ENCODE peak calls at places on chromosomes 16 and 17, in six cellular contexts. One of them, this sample, is unnamed.

GRCh38 chr17:67602974-67603373 is 114.8 kb upstream of the NOL11 start:
- DNase-seq in T-cell: peak; percentile 32
- DNase-seq in cardiac fibroblast: peak; percentile 62
- DNase-seq in kidney: no peak
- DNase-seq in NCI-H1694: peak; percentile 52
- DNase-seq in RCC 7860: no peak
- DNase-seq in this sample: no peak

GRCh38 chr17:50638572-50638850 is 3.8 kb downstream of the ABCC3 start:
- DNase-seq in kidney: no peak
- DNase-seq in T-cell: no peak
- DNase-seq in cardiac fibroblast: peak; percentile 49
- DNase-seq in RCC 7860: no peak
- DNase-seq in NCI-H1694: no peak
- DNase-seq in this sample: no peak

GRCh38 chr17:79370126-79370525 is 240.7 kb downstream of the RBFOX3 start:
- DNase-seq in RCC 7860: no peak
- DNase-seq in NCI-H1694: no peak
- DNase-seq in kidney: no peak
- DNase-seq in cardiac fibroblast: no peak
- DNase-seq in T-cell: no peak
- DNase-seq in this sample: no peak

GRCh38 chr17:34025179-34025551 is 229.9 kb upstream of the CCL2 start:
- DNase-seq in T-cell: no peak
- DNase-seq in NCI-H1694: no peak
- DNase-seq in kidney: no peak
- DNase-seq in RCC 7860: no peak
- DNase-seq in cardiac fibroblast: no peak
- DNase-seq in this sample: no peak

GRCh38 chr16:80202831-80203230 is 338.0 kb upstream of the DYNLRB2 start:
- DNase-seq in RCC 7860: no peak
- DNase-seq in cardiac fibroblast: no peak
- DNase-seq in T-cell: no peak
- DNase-seq in NCI-H1694: no peak
- DNase-seq in kidney: no peak
- DNase-seq in this sample: no peak

GRCh38 chr17:73189417-73190099 is 3.3 kb upstream of the COG1 start:
- DNase-seq in T-cell: no peak
- DNase-seq in RCC 7860: peak; percentile 72
- DNase-seq in NCI-H1694: peak; percentile 41
- DNase-seq in kidney: no peak
- DNase-seq in cardiac fibroblast: peak; percentile 67
- DNase-seq in this sample: no peak

GRCh38 chr17:31787857-31788570 is 71.0 kb downstream of the COPRS start:
- DNase-seq in cardiac fibroblast: peak; percentile 86
- DNase-seq in kidney: no peak
- DNase-seq in NCI-H1694: no peak
- DNase-seq in RCC 7860: peak; percentile 35
- DNase-seq in T-cell: no peak
- DNase-seq in this sample: no peak

GRCh38 chr16:88533945-88534641 is 36.1 kb upstream of the ZC3H18 start:
- DNase-seq in NCI-H1694: no peak
- DNase-seq in T-cell: peak; percentile 78
- DNase-seq in kidney: peak; percentile 93
- DNase-seq in cardiac fibroblast: peak; percentile 69
- DNase-seq in RCC 7860: peak; percentile 37
- DNase-seq in this sample: peak; percentile 61

GRCh38 chr17:80224683-80225082 is 4.5 kb downstream of the SLC26A11 start:
- DNase-seq in cardiac fibroblast: no peak
- DNase-seq in NCI-H1694: no peak
- DNase-seq in T-cell: no peak
- DNase-seq in kidney: peak; percentile 50
- DNase-seq in RCC 7860: no peak
- DNase-seq in this sample: no peak

GRCh38 chr17:16938496-16939270 is 33.2 kb downstream of the TNFRSF13B start:
- DNase-seq in T-cell: no peak
- DNase-seq in NCI-H1694: no peak
- DNase-seq in kidney: no peak
- DNase-seq in cardiac fibroblast: no peak
- DNase-seq in RCC 7860: no peak
- DNase-seq in this sample: no peak

GRCh38 chr16:78183437-78183836 is 84.0 kb downstream of the WWOX start:
- DNase-seq in T-cell: no peak
- DNase-seq in kidney: no peak
- DNase-seq in RCC 7860: no peak
- DNase-seq in cardiac fibroblast: no peak
- DNase-seq in NCI-H1694: no peak
- DNase-seq in this sample: no peak

GRCh38 chr17:38654411-38655398 is 20.1 kb downstream of the EPOP start:
- DNase-seq in NCI-H1694: no peak
- DNase-seq in T-cell: no peak
- DNase-seq in kidney: no peak
- DNase-seq in RCC 7860: no peak
- DNase-seq in cardiac fibroblast: no peak
- DNase-seq in this sample: no peak

GRCh38 chr16:89115216-89115949 is 21.7 kb downstream of the ACSF3 start:
- DNase-seq in T-cell: peak; percentile 96
- DNase-seq in NCI-H1694: no peak
- DNase-seq in RCC 7860: no peak
- DNase-seq in cardiac fibroblast: peak; percentile 37
- DNase-seq in kidney: peak; percentile 94
- DNase-seq in this sample: peak; percentile 94

GRCh38 chr16:12901597-12902436 is at the start of gene SHISA9:
- DNase-seq in kidney: no peak
- DNase-seq in cardiac fibroblast: no peak
- DNase-seq in RCC 7860: no peak
- DNase-seq in T-cell: no peak
- DNase-seq in NCI-H1694: no peak
- DNase-seq in this sample: no peak

GRCh38 chr16:18037051-18037450 is 299.5 kb downstream of the NPIPA8 start:
- DNase-seq in RCC 7860: no peak
- DNase-seq in NCI-H1694: no peak
- DNase-seq in cardiac fibroblast: no peak
- DNase-seq in kidney: no peak
- DNase-seq in T-cell: no peak
- DNase-seq in this sample: no peak

GRCh38 chr17:1997587-1998425 is 27.3 kb downstream of the RTN4RL1 start:
- DNase-seq in RCC 7860: no peak
- DNase-seq in T-cell: no peak
- DNase-seq in kidney: peak; percentile 86
- DNase-seq in NCI-H1694: no peak
- DNase-seq in cardiac fibroblast: no peak
- DNase-seq in this sample: no peak